ENCODE peak calls at places on chromosomes 12 and 14, in five cellular contexts. H is hippocampal formation; K is iris pigment epithelial cell; F is osteoblast; L is stimulated activated CD4-positive, alpha-beta T cell treated with anti-CD3 and anti-CD28 coated beads, Interleukin-1b, Interleukin-23, amount 100 ng/mL, for 1 hour. T is an unnamed sample.

GRCh38 chr12:102869571-102869970 is 47.5 kb downstream of the PAH start:
- DNase-seq in L (no peak), H (no peak), K (no peak), F (no peak), T (no peak)

GRCh38 chr14:74860899-74861733 is 14.8 kb downstream of the PROX2 start:
- DNase-seq in F (peak), K (peak), L (peak), H (peak), T (peak)

GRCh38 chr14:76644875-76645518 is 116.3 kb upstream of the VASH1 start:
- DNase-seq in L (no peak), H (peak), F (peak), K (peak), T (peak)

GRCh38 chr12:124995200-124995961 is 1.9 kb downstream of the BRI3BP start:
- DNase-seq in K (no peak), L (no peak), H (no peak), F (no peak), T (no peak)

GRCh38 chr14:85156319-85156718 is 373.6 kb upstream of the FLRT2 start:
- DNase-seq in K (no peak), F (no peak), L (no peak), H (no peak), T (no peak)

GRCh38 chr12:46717159-46717558 is 108.6 kb downstream of the SLC38A4 start:
- DNase-seq in F (no peak), L (no peak), K (no peak), H (no peak), T (no peak)

GRCh38 chr12:12327802-12328201 is 22.2 kb downstream of the MANSC1 start:
- DNase-seq in L (no peak), F (no peak), K (peak), H (no peak), T (peak)

GRCh38 chr14:90523544-90523943 is 126.7 kb downstream of the CALM1 start:
- DNase-seq in L (no peak), F (peak), H (no peak), K (peak), T (no peak)

GRCh38 chr12:54141534-54142475 is 47.0 kb downstream of the SMUG1 start:
- DNase-seq in F (peak), L (no peak), K (peak), H (no peak), T (no peak)

GRCh38 chr12:53074999-53075370 is 4.2 kb downstream of the SPRYD3 start:
- DNase-seq in H (no peak), F (no peak), L (no peak), K (no peak), T (no peak)

GRCh38 chr14:20848955-20849570 is 42.1 kb upstream of the RNASE3 start:
- DNase-seq in H (peak), L (no peak), F (no peak), K (no peak), T (peak)

GRCh38 chr12:107310621-107311020 is 217.3 kb upstream of the CRY1 start:
- DNase-seq in F (no peak), H (no peak), K (no peak), L (no peak), T (no peak)

GRCh38 chr12:91274886-91275285 is 92.3 kb upstream of the DCN start:
- DNase-seq in H (no peak), L (no peak), F (no peak), K (peak), T (peak)

GRCh38 chr12:26471560-26471959 is 276.2 kb downstream of the SSPN start:
- DNase-seq in K (peak), H (no peak), L (no peak), F (peak), T (peak)

GRCh38 chr12:63151061-63151897 is at the start of gene AVPR1A:
- DNase-seq in F (no peak), K (peak), H (no peak), L (no peak), T (no peak)

GRCh38 chr14:101758913-101759593 is 2.5 kb upstream of the PPP2R5C start:
- DNase-seq in L (no peak), K (no peak), H (no peak), F (no peak), T (no peak)

GRCh38 chr12:89707623-89707991 is 1.0 kb downstream of the ATP2B1 start:
- DNase-seq in H (no peak), K (no peak), F (peak), L (no peak), T (no peak)

GRCh38 chr12:69388371-69388770 is 28.8 kb downstream of the YEATS4 start:
- DNase-seq in F (peak), L (no peak), H (no peak), K (peak), T (peak)

GRCh38 chr12:25792031-25792430 is 166.5 kb upstream of the RASSF8 start:
- DNase-seq in K (peak), L (no peak), H (no peak), F (no peak), T (no peak)

GRCh38 chr12:111270773-111271172 is 98.1 kb downstream of the PHETA1 start:
- DNase-seq in H (no peak), K (peak), L (no peak), F (no peak), T (no peak)

GRCh38 chr12:65725376-65725775 is 98.9 kb upstream of the HMGA2 start:
- DNase-seq in L (no peak), H (no peak), F (peak), K (peak), T (no peak)

GRCh38 chr14:91946313-91947195 is 940 bp downstream of the FBLN5 start:
- DNase-seq in F (peak), L (no peak), H (peak), K (peak), T (no peak)

GRCh38 chr14:35229495-35230089 is 62.6 kb upstream of the PSMA6 start:
- DNase-seq in H (no peak), L (no peak), K (no peak), F (no peak), T (no peak)

GRCh38 chr12:28340261-28340660 is 150.0 kb downstream of the CCDC91 start:
- DNase-seq in L (no peak), H (no peak), K (peak), F (no peak), T (no peak)

GRCh38 chr12:92107621-92108131 is 38.0 kb downstream of the BTG1 start:
- DNase-seq in H (no peak), K (peak), F (no peak), L (no peak), T (no peak)

GRCh38 chr12:17661250-17661649 is 428.7 kb downstream of the RERGL start:
- DNase-seq in F (no peak), K (no peak), H (no peak), L (no peak), T (no peak)

GRCh38 chr12:117890137-117890536 is 78.7 kb downstream of the KSR2 start:
- DNase-seq in K (no peak), F (no peak), H (no peak), L (no peak), T (no peak)

GRCh38 chr14:59371762-59372161 is 93.4 kb downstream of the GPR135 start:
- DNase-seq in L (no peak), K (peak), H (no peak), F (no peak), T (no peak)

GRCh38 chr12:90076851-90077319 is 368.2 kb upstream of the ATP2B1 start:
- DNase-seq in H (no peak), F (no peak), K (no peak), L (no peak), T (no peak)

GRCh38 chr12:65689508-65689907 is 134.8 kb upstream of the HMGA2 start:
- DNase-seq in H (no peak), F (no peak), K (no peak), L (no peak), T (no peak)

GRCh38 chr14:58171090-58171489 is 19.1 kb upstream of the ARMH4 start:
- DNase-seq in H (peak), K (peak), F (peak), L (no peak), T (peak)

GRCh38 chr14:32319368-32320049 is 9.6 kb upstream of the AKAP6 start:
- DNase-seq in H (no peak), K (peak), F (no peak), L (no peak), T (no peak)

GRCh38 chr12:127429556-127429955 is 837.4 kb upstream of the TMEM132C start:
- DNase-seq in F (peak), L (no peak), K (no peak), H (no peak), T (no peak)

GRCh38 chr12:88388566-88389269 is 191.6 kb downstream of the KITLG start:
- DNase-seq in L (no peak), H (no peak), F (peak), K (peak), T (no peak)

GRCh38 chr14:22463763-22464173 is 125.3 kb downstream of the DAD1 start:
- DNase-seq in K (no peak), L (no peak), H (no peak), F (no peak), T (no peak)

GRCh38 chr14:51533160-51533559 is 118.5 kb upstream of the FRMD6 start:
- DNase-seq in K (peak), L (no peak), F (no peak), H (no peak), T (no peak)

GRCh38 chr14:68426661-68427549 is 366.0 kb downstream of the ZFP36L1 start:
- DNase-seq in F (peak), H (no peak), K (no peak), L (no peak), T (no peak)

GRCh38 chr12:50017653-50018052 is 7.6 kb downstream of the RACGAP1 start:
- DNase-seq in F (no peak), K (peak), L (no peak), H (no peak), T (no peak)

GRCh38 chr12:62098131-62098530 is 162.1 kb upstream of the USP15 start:
- DNase-seq in K (no peak), H (no peak), L (no peak), F (no peak), T (no peak)

T was measured in midbrain.